ENCODE peak calls at places on chromosomes 4 and X, in six cellular contexts. One of them, this sample, is unnamed. For H3K4me1, the result is how much of the 10 kb centered on the place peaks cover.

GRCh38 chrX:13377537-13377936 is 57.7 kb upstream of the ATXN3L start:
- DNase-seq in OCI-LY7: no peak
- DNase-seq in H1: no peak
- DNase-seq in GM23338: no peak
- DNase-seq in neuronal stem cell: no peak
- DNase-seq in ovary: no peak
- DNase-seq in this sample: no peak

GRCh38 chr4:121668368-121669162 is 28.2 kb downstream of the ANXA5 start:
- DNase-seq in H1: no peak
- DNase-seq in GM23338: no peak
- DNase-seq in ovary: no peak
- DNase-seq in OCI-LY7: no peak
- DNase-seq in neuronal stem cell: no peak
- DNase-seq in this sample: no peak

GRCh38 chr4:112329672-112330372 is 32.7 kb downstream of the ALPK1 start:
- DNase-seq in GM23338: no peak
- DNase-seq in ovary: no peak
- DNase-seq in H1: no peak
- DNase-seq in neuronal stem cell: no peak
- DNase-seq in OCI-LY7: no peak
- DNase-seq in this sample: no peak

GRCh38 chr4:22389240-22389871 is 126.5 kb downstream of the ADGRA3 start:
- DNase-seq in neuronal stem cell: peak
- DNase-seq in OCI-LY7: peak
- DNase-seq in ovary: peak
- DNase-seq in GM23338: peak
- DNase-seq in H1: no peak
- DNase-seq in this sample: no peak

GRCh38 chrX:31356501-31357263 is 284.8 kb upstream of the FTHL17 start:
- DNase-seq in GM23338: no peak
- DNase-seq in ovary: no peak
- DNase-seq in neuronal stem cell: peak
- DNase-seq in H1: no peak
- DNase-seq in OCI-LY7: no peak
- DNase-seq in this sample: no peak

GRCh38 chrX:43269201-43269600 is 386.9 kb upstream of the MAOA start:
- DNase-seq in neuronal stem cell: no peak
- DNase-seq in ovary: no peak
- DNase-seq in GM23338: no peak
- DNase-seq in OCI-LY7: no peak
- DNase-seq in H1: no peak
- DNase-seq in this sample: no peak

GRCh38 chrX:47483310-47484268 is 567 bp upstream of the ZNF41 start:
- DNase-seq in OCI-LY7: no peak
- DNase-seq in ovary: peak
- DNase-seq in neuronal stem cell: no peak
- DNase-seq in GM23338: peak
- DNase-seq in H1: no peak
- DNase-seq in this sample: no peak

GRCh38 chrX:25068340-25068739 is 52.6 kb upstream of the ARX start:
- DNase-seq in neuronal stem cell: no peak
- DNase-seq in GM23338: no peak
- DNase-seq in ovary: no peak
- DNase-seq in H1: no peak
- DNase-seq in OCI-LY7: no peak
- DNase-seq in this sample: no peak

GRCh38 chr4:164383187-164384181 is 370.4 kb upstream of the SMIM31 start:
- DNase-seq in neuronal stem cell: peak
- DNase-seq in ovary: peak
- DNase-seq in GM23338: peak
- DNase-seq in OCI-LY7: no peak
- DNase-seq in H1: peak
- DNase-seq in this sample: no peak

GRCh38 chrX:16771483-16772398 is 14.5 kb upstream of the TXLNG start:
- DNase-seq in OCI-LY7: no peak
- DNase-seq in H1: peak
- DNase-seq in neuronal stem cell: peak
- DNase-seq in GM23338: peak
- DNase-seq in ovary: no peak
- DNase-seq in this sample: no peak

GRCh38 chr4:107989162-107989536 is 540 bp upstream of the HADH start:
- DNase-seq in OCI-LY7: no peak
- DNase-seq in H1: no peak
- DNase-seq in GM23338: no peak
- DNase-seq in ovary: no peak
- DNase-seq in neuronal stem cell: no peak
- DNase-seq in this sample: no peak

GRCh38 chr4:818106-818921 is 7.6 kb downstream of the CPLX1 start:
- DNase-seq in OCI-LY7: no peak
- DNase-seq in neuronal stem cell: no peak
- DNase-seq in GM23338: no peak
- DNase-seq in ovary: no peak
- DNase-seq in H1: no peak
- DNase-seq in this sample: no peak

GRCh38 chrX:56248492-56248891 is 16.3 kb downstream of the KLF8 start:
- DNase-seq in OCI-LY7: peak
- DNase-seq in H1: peak
- DNase-seq in neuronal stem cell: no peak
- DNase-seq in GM23338: peak
- DNase-seq in ovary: peak
- DNase-seq in this sample: peak

GRCh38 chr4:508675-509373 is 9.8 kb downstream of the PIGG start:
- DNase-seq in GM23338: no peak
- DNase-seq in H1: no peak
- DNase-seq in ovary: no peak
- DNase-seq in OCI-LY7: no peak
- DNase-seq in neuronal stem cell: no peak
- DNase-seq in this sample: no peak

GRCh38 chr4:81491943-81492342 is 20.2 kb upstream of the RASGEF1B start:
- DNase-seq in OCI-LY7: peak
- DNase-seq in GM23338: no peak
- DNase-seq in H1: no peak
- DNase-seq in neuronal stem cell: no peak
- DNase-seq in ovary: no peak
- DNase-seq in this sample: no peak

GRCh38 chr4:154491731-154492249 is at the start of gene DCHS2:
- DNase-seq in GM23338: peak
- DNase-seq in neuronal stem cell: peak
- DNase-seq in ovary: peak
- DNase-seq in H1: peak
- DNase-seq in OCI-LY7: no peak
- DNase-seq in this sample: no peak

GRCh38 chr4:177255359-177255758 is 54.3 kb upstream of the NEIL3 start:
- DNase-seq in GM23338: peak
- DNase-seq in ovary: no peak
- DNase-seq in OCI-LY7: no peak
- DNase-seq in H1: no peak
- DNase-seq in neuronal stem cell: no peak
- DNase-seq in this sample: no peak

GRCh38 chrX:10507876-10508275 is 112.5 kb downstream of the MID1 start:
- DNase-seq in neuronal stem cell: no peak
- DNase-seq in H1: no peak
- DNase-seq in GM23338: no peak
- DNase-seq in OCI-LY7: no peak
- DNase-seq in ovary: no peak
- DNase-seq in this sample: no peak

GRCh38 chr4:123596805-123597204 is 200.2 kb downstream of the SPRY1 start:
- DNase-seq in OCI-LY7: no peak
- DNase-seq in H1: no peak
- DNase-seq in GM23338: no peak
- DNase-seq in neuronal stem cell: no peak
- DNase-seq in ovary: no peak
- DNase-seq in this sample: no peak

GRCh38 chr4:39043058-39043696 is 11.0 kb upstream of the TMEM156 start:
- DNase-seq in GM23338: no peak
- DNase-seq in H1: no peak
- DNase-seq in ovary: no peak
- DNase-seq in OCI-LY7: no peak
- DNase-seq in neuronal stem cell: no peak
- DNase-seq in this sample: no peak

GRCh38 chr4:140085062-140085622 is 68.8 kb downstream of the MAML3 start:
- DNase-seq in ovary: no peak
- DNase-seq in OCI-LY7: no peak
- DNase-seq in neuronal stem cell: no peak
- DNase-seq in GM23338: no peak
- DNase-seq in H1: no peak
- DNase-seq in this sample: no peak

GRCh38 chr4:187424636-187425035 is 570.9 kb upstream of the ZFP42 start:
- DNase-seq in H1: no peak
- DNase-seq in OCI-LY7: no peak
- DNase-seq in neuronal stem cell: no peak
- DNase-seq in ovary: no peak
- DNase-seq in GM23338: no peak
- DNase-seq in this sample: no peak

GRCh38 chr4:84497220-84497834 is 1.8 kb downstream of the NKX6-1 start:
- DNase-seq in GM23338: peak
- DNase-seq in OCI-LY7: no peak
- DNase-seq in neuronal stem cell: no peak
- DNase-seq in ovary: no peak
- DNase-seq in H1: peak
- DNase-seq in this sample: no peak

GRCh38 chr4:85717366-85717765 is 242.4 kb downstream of the ARHGAP24 start:
- DNase-seq in ovary: no peak
- DNase-seq in neuronal stem cell: no peak
- DNase-seq in GM23338: no peak
- DNase-seq in OCI-LY7: peak
- DNase-seq in H1: no peak
- DNase-seq in this sample: no peak

GRCh38 chrX:39755152-39756032 is 342.4 kb downstream of the BCOR start:
- DNase-seq in neuronal stem cell: peak
- DNase-seq in H1: no peak
- DNase-seq in OCI-LY7: peak
- DNase-seq in GM23338: no peak
- DNase-seq in ovary: peak
- DNase-seq in this sample: no peak

GRCh38 chr4:98584265-98584664 is 74.1 kb downstream of the TSPAN5 start:
- DNase-seq in OCI-LY7: no peak
- DNase-seq in neuronal stem cell: no peak
- DNase-seq in ovary: no peak
- DNase-seq in GM23338: no peak
- DNase-seq in H1: no peak
- DNase-seq in this sample: no peak

GRCh38 chr4:165325732-165326512 is 1.5 kb upstream of the MSMO1 start:
- DNase-seq in GM23338: peak
- DNase-seq in ovary: peak
- DNase-seq in OCI-LY7: no peak
- DNase-seq in neuronal stem cell: no peak
- DNase-seq in H1: peak
- DNase-seq in this sample: no peak

GRCh38 chrX:150869450-150869849 is 29.0 kb downstream of the CD99L2 start:
- DNase-seq in H1: no peak
- DNase-seq in OCI-LY7: no peak
- DNase-seq in GM23338: no peak
- DNase-seq in ovary: no peak
- DNase-seq in neuronal stem cell: no peak
- DNase-seq in this sample: no peak

GRCh38 chr4:137543650-137544049 is 11.4 kb upstream of the PCDH18 start:
- DNase-seq in OCI-LY7: no peak
- DNase-seq in H1: no peak
- DNase-seq in neuronal stem cell: no peak
- DNase-seq in ovary: no peak
- DNase-seq in GM23338: no peak
- DNase-seq in this sample: no peak
- H3K4me1 ChIP-seq in OCI-LY7: under half
- H3K4me1 ChIP-seq in H1: under half
- H3K4me1 ChIP-seq in neuronal stem cell: under half
- H3K4me1 ChIP-seq in ovary: under half
- H3K4me1 ChIP-seq in GM23338: half or more
- H3K4me1 ChIP-seq in this sample: under half

GRCh38 chr4:1833307-1834046 is 22.5 kb downstream of the LETM1 start:
- DNase-seq in neuronal stem cell: no peak
- DNase-seq in H1: no peak
- DNase-seq in GM23338: no peak
- DNase-seq in ovary: no peak
- DNase-seq in OCI-LY7: peak
- DNase-seq in this sample: no peak

GRCh38 chr4:1832690-1833089 is 23.3 kb downstream of the LETM1 start:
- DNase-seq in H1: no peak
- DNase-seq in neuronal stem cell: no peak
- DNase-seq in GM23338: no peak
- DNase-seq in OCI-LY7: no peak
- DNase-seq in ovary: no peak
- DNase-seq in this sample: no peak

GRCh38 chr4:1831331-1831730 is 24.6 kb downstream of the LETM1 start:
- DNase-seq in GM23338: no peak
- DNase-seq in neuronal stem cell: no peak
- DNase-seq in H1: no peak
- DNase-seq in OCI-LY7: no peak
- DNase-seq in ovary: no peak
- DNase-seq in this sample: no peak

GRCh38 chr4:1830234-1830633 is 25.7 kb downstream of the LETM1 start:
- DNase-seq in H1: no peak
- DNase-seq in OCI-LY7: no peak
- DNase-seq in neuronal stem cell: no peak
- DNase-seq in GM23338: no peak
- DNase-seq in ovary: no peak
- DNase-seq in this sample: no peak

DNA sequence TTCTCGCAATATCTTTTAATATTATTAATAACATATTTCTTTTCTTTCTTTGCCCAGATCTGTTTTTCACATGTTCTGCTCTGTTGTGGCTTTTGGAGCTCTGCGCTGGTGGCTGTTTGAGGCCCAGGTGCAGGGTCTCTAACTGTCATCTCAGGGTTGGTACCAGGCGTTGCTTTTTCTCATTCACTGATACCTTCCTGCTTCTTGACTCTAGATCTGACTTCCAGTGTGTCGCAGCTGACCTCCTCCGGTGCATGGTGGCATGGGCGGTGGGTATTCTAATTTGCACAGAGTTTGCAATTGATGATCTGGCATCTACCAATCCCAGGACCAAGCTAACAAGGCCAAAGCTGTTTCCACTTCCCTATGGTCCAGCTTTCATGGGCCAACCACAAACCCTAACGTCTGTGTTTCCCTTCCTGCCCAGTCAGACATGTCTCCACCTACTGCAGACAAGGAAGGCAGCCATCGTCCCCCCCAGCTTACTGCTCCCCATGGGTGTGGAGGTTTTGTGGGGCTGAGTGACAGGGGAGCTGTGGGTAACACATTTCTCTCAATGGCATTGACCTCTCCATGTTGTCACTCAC is 25.2 kb downstream of the LETM1 start:
- DNase-seq in H1: no peak
- DNase-seq in OCI-LY7: no peak
- DNase-seq in GM23338: no peak
- DNase-seq in neuronal stem cell: no peak
- DNase-seq in ovary: no peak
- DNase-seq in this sample: no peak
- H3K4me1 ChIP-seq in H1: under half
- H3K4me1 ChIP-seq in OCI-LY7: under half
- H3K4me1 ChIP-seq in GM23338: under half
- H3K4me1 ChIP-seq in neuronal stem cell: under half
- H3K4me1 ChIP-seq in ovary: under half
- H3K4me1 ChIP-seq in this sample: under half

GRCh38 chr4:163380703-163381102 is 37.0 kb downstream of the NPY5R start:
- DNase-seq in GM23338: no peak
- DNase-seq in H1: no peak
- DNase-seq in ovary: no peak
- DNase-seq in neuronal stem cell: no peak
- DNase-seq in OCI-LY7: no peak
- DNase-seq in this sample: no peak
- H3K4me1 ChIP-seq in GM23338: under half
- H3K4me1 ChIP-seq in H1: under half
- H3K4me1 ChIP-seq in ovary: under half
- H3K4me1 ChIP-seq in neuronal stem cell: under half
- H3K4me1 ChIP-seq in OCI-LY7: under half
- H3K4me1 ChIP-seq in this sample: under half

GRCh38 chr4:159174645-159175147 is 71.8 kb downstream of the RAPGEF2 start:
- DNase-seq in neuronal stem cell: no peak
- DNase-seq in H1: no peak
- DNase-seq in OCI-LY7: no peak
- DNase-seq in GM23338: no peak
- DNase-seq in ovary: no peak
- DNase-seq in this sample: no peak
- H3K4me1 ChIP-seq in neuronal stem cell: under half
- H3K4me1 ChIP-seq in H1: under half
- H3K4me1 ChIP-seq in OCI-LY7: half or more
- H3K4me1 ChIP-seq in GM23338: half or more
- H3K4me1 ChIP-seq in ovary: under half
- H3K4me1 ChIP-seq in this sample: under half